ENCODE peak calls at places on chromosomes 16 and 17, in four cellular contexts. One of them, this sample, is unnamed.

GRCh38 chr16:4472880-4473279 is 1.5 kb downstream of the NMRAL1 start:
- DNase-seq in keratinocyte: no peak
- DNase-seq in neural progenitor cell: no peak
- DNase-seq in prostate gland: no peak
- DNase-seq in this sample: no peak

GRCh38 chr16:85423186-85423550 is 190.0 kb upstream of the GSE1 start:
- DNase-seq in keratinocyte: no peak
- DNase-seq in neural progenitor cell: no peak
- DNase-seq in prostate gland: no peak
- DNase-seq in this sample: no peak

GRCh38 chr16:23668225-23668624 is 10.5 kb upstream of the PLK1 start:
- DNase-seq in keratinocyte: no peak
- DNase-seq in neural progenitor cell: no peak
- DNase-seq in prostate gland: no peak
- DNase-seq in this sample: no peak

GRCh38 chr17:75346906-75347305 is 57.7 kb upstream of the SLC25A19 start:
- DNase-seq in keratinocyte: no peak
- DNase-seq in neural progenitor cell: peak
- DNase-seq in prostate gland: no peak
- DNase-seq in this sample: peak

GRCh38 chr17:32840241-32840640 is 36.7 kb downstream of the MYO1D start:
- DNase-seq in neural progenitor cell: no peak
- DNase-seq in prostate gland: no peak
- DNase-seq in keratinocyte: no peak
- DNase-seq in this sample: no peak

GRCh38 chr17:12765544-12765943 is 23.8 kb upstream of the ARHGAP44 start:
- DNase-seq in neural progenitor cell: no peak
- DNase-seq in prostate gland: no peak
- DNase-seq in keratinocyte: no peak
- DNase-seq in this sample: no peak

GRCh38 chr16:86317617-86318021 is 192.7 kb upstream of the FOXF1 start:
- DNase-seq in keratinocyte: no peak
- DNase-seq in neural progenitor cell: no peak
- DNase-seq in prostate gland: no peak
- DNase-seq in this sample: no peak

GRCh38 chr16:90031931-90032663 is 12.8 kb upstream of the DBNDD1 start:
- DNase-seq in neural progenitor cell: no peak
- DNase-seq in keratinocyte: peak
- DNase-seq in prostate gland: no peak
- DNase-seq in this sample: peak

GRCh38 chr17:37148171-37148570 is 199.4 kb downstream of the AATF start:
- DNase-seq in neural progenitor cell: no peak
- DNase-seq in prostate gland: peak
- DNase-seq in keratinocyte: no peak
- DNase-seq in this sample: no peak

GRCh38 chr17:19752216-19753048 is 4.3 kb upstream of the ALDH3A1 start:
- DNase-seq in neural progenitor cell: no peak
- DNase-seq in keratinocyte: no peak
- DNase-seq in prostate gland: no peak
- DNase-seq in this sample: no peak

GRCh38 chr17:79164408-79164807 is 89.8 kb downstream of the ENGASE start:
- DNase-seq in keratinocyte: no peak
- DNase-seq in neural progenitor cell: no peak
- DNase-seq in prostate gland: no peak
- DNase-seq in this sample: no peak

GRCh38 chr17:79160980-79161621 is 86.5 kb downstream of the ENGASE start:
- DNase-seq in keratinocyte: no peak
- DNase-seq in neural progenitor cell: no peak
- DNase-seq in prostate gland: no peak
- DNase-seq in this sample: peak

GRCh38 chr17:79159926-79160325 is 85.3 kb downstream of the ENGASE start:
- DNase-seq in neural progenitor cell: peak
- DNase-seq in prostate gland: no peak
- DNase-seq in keratinocyte: no peak
- DNase-seq in this sample: peak

GRCh38 chr17:79163071-79163470 is 88.4 kb downstream of the ENGASE start:
- DNase-seq in prostate gland: no peak
- DNase-seq in neural progenitor cell: no peak
- DNase-seq in keratinocyte: no peak
- DNase-seq in this sample: no peak

GRCh38 chr17:79162012-79162577 is 87.5 kb downstream of the ENGASE start:
- DNase-seq in neural progenitor cell: no peak
- DNase-seq in keratinocyte: no peak
- DNase-seq in prostate gland: no peak
- DNase-seq in this sample: no peak
- H3K4me3 ChIP-seq in neural progenitor cell: no peak
- H3K4me3 ChIP-seq in keratinocyte: no peak
- H3K4me3 ChIP-seq in prostate gland: no peak
- H3K4me3 ChIP-seq in this sample: no peak

DNA sequence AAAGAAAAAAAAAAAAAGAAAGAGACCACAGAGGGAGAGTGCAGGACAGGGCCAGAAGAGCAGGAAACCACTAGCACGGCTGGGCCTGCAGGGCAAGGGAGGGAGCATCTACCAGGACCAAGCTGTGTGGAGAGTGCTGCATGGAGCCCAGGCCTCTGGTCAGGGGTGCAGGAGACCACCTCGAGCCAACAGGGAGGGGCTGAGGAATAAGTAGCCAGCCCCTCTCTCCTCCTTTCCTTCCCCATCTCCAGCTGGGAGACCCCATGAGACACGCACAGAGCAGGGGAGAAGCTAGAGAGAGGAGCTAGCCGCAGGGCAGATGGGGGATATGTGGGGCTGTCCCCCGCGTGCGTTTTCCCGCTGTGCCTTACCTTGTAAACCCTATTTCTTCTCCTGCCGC is 67.1 kb upstream of the DNAH17 start:
- DNase-seq in prostate gland: no peak
- DNase-seq in keratinocyte: no peak
- DNase-seq in neural progenitor cell: no peak
- DNase-seq in this sample: no peak
- H3K4me3 ChIP-seq in prostate gland: no peak
- H3K4me3 ChIP-seq in keratinocyte: no peak
- H3K4me3 ChIP-seq in neural progenitor cell: no peak
- H3K4me3 ChIP-seq in this sample: no peak

GRCh38 chr16:75251280-75252048 is at the start of gene BCAR1:
- DNase-seq in neural progenitor cell: peak
- DNase-seq in prostate gland: peak
- DNase-seq in keratinocyte: no peak
- DNase-seq in this sample: peak
- H3K4me3 ChIP-seq in neural progenitor cell: peak
- H3K4me3 ChIP-seq in prostate gland: peak
- H3K4me3 ChIP-seq in keratinocyte: peak
- H3K4me3 ChIP-seq in this sample: peak

GRCh38 chr16:30903002-30903401 is 6.6 kb downstream of the CTF1 start:
- DNase-seq in prostate gland: no peak
- DNase-seq in neural progenitor cell: no peak
- DNase-seq in keratinocyte: no peak
- DNase-seq in this sample: no peak
- H3K4me3 ChIP-seq in prostate gland: no peak
- H3K4me3 ChIP-seq in neural progenitor cell: no peak
- H3K4me3 ChIP-seq in keratinocyte: no peak
- H3K4me3 ChIP-seq in this sample: no peak

GRCh38 chr16:63890072-63890471 is 1231.8 kb downstream of the CDH11 start:
- DNase-seq in prostate gland: peak
- DNase-seq in neural progenitor cell: no peak
- DNase-seq in keratinocyte: no peak
- DNase-seq in this sample: no peak
- H3K4me3 ChIP-seq in prostate gland: no peak
- H3K4me3 ChIP-seq in neural progenitor cell: no peak
- H3K4me3 ChIP-seq in keratinocyte: no peak
- H3K4me3 ChIP-seq in this sample: no peak

DNA sequence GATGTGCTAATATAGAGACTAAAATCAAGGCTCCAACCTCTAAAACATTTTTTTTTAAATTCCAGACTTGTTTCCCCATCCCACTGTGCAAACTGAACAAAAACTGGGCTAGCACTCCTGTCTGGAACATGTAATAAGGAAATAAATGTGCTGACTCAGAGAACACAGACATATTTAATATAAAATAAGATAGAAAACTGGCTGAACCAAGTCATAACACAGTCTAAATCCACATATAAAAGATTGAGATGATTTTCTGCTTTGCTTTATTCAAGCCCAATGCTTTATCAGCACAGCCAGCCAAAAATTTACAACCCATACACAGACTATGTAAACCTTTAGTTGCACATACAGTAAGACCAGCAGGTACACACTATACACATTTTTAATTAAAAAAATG is 1.5 kb downstream of the STAT3 start:
- DNase-seq in prostate gland: no peak
- DNase-seq in neural progenitor cell: no peak
- DNase-seq in keratinocyte: no peak
- DNase-seq in this sample: no peak
- H3K4me3 ChIP-seq in prostate gland: peak
- H3K4me3 ChIP-seq in neural progenitor cell: peak
- H3K4me3 ChIP-seq in keratinocyte: peak
- H3K4me3 ChIP-seq in this sample: peak

GRCh38 chr16:68936729-68937631 is 93.6 kb downstream of the TANGO6 start:
- DNase-seq in keratinocyte: peak
- DNase-seq in prostate gland: peak
- DNase-seq in neural progenitor cell: no peak
- DNase-seq in this sample: no peak
- H3K4me3 ChIP-seq in keratinocyte: no peak
- H3K4me3 ChIP-seq in prostate gland: no peak
- H3K4me3 ChIP-seq in neural progenitor cell: no peak
- H3K4me3 ChIP-seq in this sample: no peak

DNA sequence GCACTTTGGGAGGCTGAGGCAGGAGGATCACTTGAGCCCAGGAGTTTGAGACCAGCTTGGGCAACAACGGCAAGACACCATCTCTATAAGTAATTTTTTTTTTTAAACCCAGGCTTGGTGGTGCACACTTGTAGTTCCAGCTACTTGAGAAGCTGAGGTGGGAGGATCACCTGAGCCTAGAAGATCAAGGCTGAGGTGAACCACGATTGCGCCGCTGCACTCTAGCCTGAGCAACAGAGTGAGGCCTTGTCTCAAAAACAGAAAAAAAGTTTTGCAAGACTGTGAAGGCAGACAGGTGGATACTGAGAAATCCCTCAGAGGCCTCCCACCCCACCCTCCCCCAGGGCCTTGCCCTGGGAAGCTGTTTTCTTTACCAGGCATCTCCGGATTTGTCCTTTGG is 125.4 kb downstream of the MGAT5B start:
- DNase-seq in prostate gland: no peak
- DNase-seq in neural progenitor cell: no peak
- DNase-seq in keratinocyte: no peak
- DNase-seq in this sample: peak
- H3K4me3 ChIP-seq in prostate gland: no peak
- H3K4me3 ChIP-seq in neural progenitor cell: no peak
- H3K4me3 ChIP-seq in keratinocyte: no peak
- H3K4me3 ChIP-seq in this sample: no peak

DNA sequence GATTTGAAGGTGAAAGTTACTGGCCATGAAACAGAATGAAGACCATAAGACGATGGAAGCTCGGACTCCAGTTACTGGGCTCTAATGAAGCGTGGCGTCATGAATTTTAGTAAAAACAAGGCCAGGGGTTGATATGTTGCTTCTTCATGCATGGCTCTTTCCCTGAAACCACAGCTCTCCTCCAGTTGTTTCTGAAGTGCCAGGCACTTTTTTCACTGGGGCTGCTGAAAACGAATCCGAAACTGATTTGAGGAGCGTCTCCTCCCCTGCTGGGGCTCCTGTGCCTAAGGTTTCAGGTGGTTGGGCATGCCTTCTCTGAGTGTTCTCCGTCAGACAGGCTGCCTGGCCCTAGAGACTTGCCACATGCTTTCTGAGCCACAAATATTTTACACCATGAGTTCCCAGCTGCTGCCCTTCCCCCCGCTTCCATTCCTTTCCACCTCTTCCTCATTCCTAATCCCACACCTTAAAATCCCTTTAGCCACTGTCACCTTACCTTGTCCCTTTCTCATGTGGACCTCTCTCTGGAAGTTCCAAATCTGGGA is 3.7 kb upstream of the MYL4 start:
- DNase-seq in keratinocyte: no peak
- DNase-seq in prostate gland: peak
- DNase-seq in neural progenitor cell: no peak
- DNase-seq in this sample: peak
- H3K4me3 ChIP-seq in keratinocyte: peak
- H3K4me3 ChIP-seq in prostate gland: no peak
- H3K4me3 ChIP-seq in neural progenitor cell: no peak
- H3K4me3 ChIP-seq in this sample: peak